ENCODE peak calls at places on chromosomes 16 and 17, in seven cellular contexts. One of them, this sample, is unnamed.

GRCh38 chr16:2005646-2006045 is 4.0 kb downstream of the ZNF598 start:
- DNase-seq in astrocyte: no peak
- DNase-seq in Peyer's patch: no peak
- DNase-seq in transverse colon: no peak
- DNase-seq in upper lobe of right lung: peak; percentile 74
- DNase-seq in SK-N-SH: no peak
- DNase-seq in body of pancreas: peak; percentile 67
- DNase-seq in this sample: no peak

GRCh38 chr16:2296662-2297505 is 29.0 kb upstream of the RNPS1 start:
- DNase-seq in astrocyte: no peak
- DNase-seq in Peyer's patch: no peak
- DNase-seq in transverse colon: no peak
- DNase-seq in upper lobe of right lung: peak; percentile 68
- DNase-seq in SK-N-SH: peak; percentile 82
- DNase-seq in body of pancreas: peak; percentile 68
- DNase-seq in this sample: no peak

GRCh38 chr17:17681744-17682292 is 560 bp downstream of the RAI1 start:
- DNase-seq in astrocyte: no peak
- DNase-seq in Peyer's patch: peak; percentile 54
- DNase-seq in transverse colon: peak; percentile 40
- DNase-seq in upper lobe of right lung: peak; percentile 79
- DNase-seq in SK-N-SH: peak; percentile 75
- DNase-seq in body of pancreas: peak; percentile 40
- DNase-seq in this sample: no peak

GRCh38 chr17:61338000-61338864 is 61.4 kb upstream of the TBX2 start:
- DNase-seq in astrocyte: peak; percentile 84
- DNase-seq in Peyer's patch: no peak
- DNase-seq in transverse colon: no peak
- DNase-seq in upper lobe of right lung: no peak
- DNase-seq in SK-N-SH: no peak
- DNase-seq in body of pancreas: no peak
- DNase-seq in this sample: no peak

GRCh38 chr17:81994593-81995462 is 17.4 kb downstream of the ASPSCR1 start:
- DNase-seq in astrocyte: no peak
- DNase-seq in Peyer's patch: no peak
- DNase-seq in transverse colon: no peak
- DNase-seq in upper lobe of right lung: no peak
- DNase-seq in SK-N-SH: no peak
- DNase-seq in body of pancreas: no peak
- DNase-seq in this sample: no peak

GRCh38 chr17:16419074-16419928 is 3.9 kb downstream of the TRPV2 start:
- DNase-seq in astrocyte: peak; percentile 91
- DNase-seq in Peyer's patch: no peak
- DNase-seq in transverse colon: no peak
- DNase-seq in upper lobe of right lung: no peak
- DNase-seq in SK-N-SH: peak; percentile 78
- DNase-seq in body of pancreas: no peak
- DNase-seq in this sample: no peak

GRCh38 chr17:75602644-75603043 is 15.0 kb downstream of the MYO15B start:
- DNase-seq in astrocyte: no peak
- DNase-seq in Peyer's patch: no peak
- DNase-seq in transverse colon: no peak
- DNase-seq in upper lobe of right lung: no peak
- DNase-seq in SK-N-SH: no peak
- DNase-seq in body of pancreas: no peak
- DNase-seq in this sample: no peak

GRCh38 chr17:15436399-15437369 is 30.7 kb downstream of the CDRT4 start:
- DNase-seq in astrocyte: no peak
- DNase-seq in Peyer's patch: peak; percentile 26
- DNase-seq in transverse colon: peak; percentile 63
- DNase-seq in upper lobe of right lung: no peak
- DNase-seq in SK-N-SH: no peak
- DNase-seq in body of pancreas: peak; percentile 29
- DNase-seq in this sample: peak; percentile 17

GRCh38 chr16:46882304-46882939 is 1.7 kb upstream of the GPT2 start:
- DNase-seq in astrocyte: no peak
- DNase-seq in Peyer's patch: no peak
- DNase-seq in transverse colon: no peak
- DNase-seq in upper lobe of right lung: no peak
- DNase-seq in SK-N-SH: no peak
- DNase-seq in body of pancreas: no peak
- DNase-seq in this sample: no peak

GRCh38 chr16:3127745-3128144 is 7.1 kb upstream of the ZNF213 start:
- DNase-seq in astrocyte: no peak
- DNase-seq in Peyer's patch: no peak
- DNase-seq in transverse colon: no peak
- DNase-seq in upper lobe of right lung: no peak
- DNase-seq in SK-N-SH: no peak
- DNase-seq in body of pancreas: no peak
- DNase-seq in this sample: peak; percentile 73

GRCh38 chr17:73208139-73208827 is 15.4 kb downstream of the COG1 start:
- DNase-seq in astrocyte: no peak
- DNase-seq in Peyer's patch: no peak
- DNase-seq in transverse colon: no peak
- DNase-seq in upper lobe of right lung: no peak
- DNase-seq in SK-N-SH: no peak
- DNase-seq in body of pancreas: no peak
- DNase-seq in this sample: no peak

GRCh38 chr17:37358098-37358829 is 17.5 kb upstream of the C17orf78 start:
- DNase-seq in astrocyte: peak; percentile 60
- DNase-seq in Peyer's patch: peak; percentile 56
- DNase-seq in transverse colon: peak; percentile 57
- DNase-seq in upper lobe of right lung: peak; percentile 78
- DNase-seq in SK-N-SH: peak; percentile 84
- DNase-seq in body of pancreas: peak; percentile 69
- DNase-seq in this sample: peak; percentile 33

GRCh38 chr17:30477758-30478115 is 529 bp downstream of the GOSR1 start:
- DNase-seq in astrocyte: peak; percentile 18
- DNase-seq in Peyer's patch: no peak
- DNase-seq in transverse colon: no peak
- DNase-seq in upper lobe of right lung: no peak
- DNase-seq in SK-N-SH: no peak
- DNase-seq in body of pancreas: no peak
- DNase-seq in this sample: no peak

GRCh38 chr16:57061084-57061905 is 31.1 kb upstream of the CPNE2 start:
- DNase-seq in astrocyte: peak; percentile 25
- DNase-seq in Peyer's patch: no peak
- DNase-seq in transverse colon: peak; percentile 35
- DNase-seq in upper lobe of right lung: peak; percentile 89
- DNase-seq in SK-N-SH: peak; percentile 75
- DNase-seq in body of pancreas: peak; percentile 52
- DNase-seq in this sample: peak; percentile 62

GRCh38 chr16:4103741-4104140 is 12.5 kb downstream of the ADCY9 start:
- DNase-seq in astrocyte: peak; percentile 38
- DNase-seq in Peyer's patch: no peak
- DNase-seq in transverse colon: no peak
- DNase-seq in upper lobe of right lung: no peak
- DNase-seq in SK-N-SH: no peak
- DNase-seq in body of pancreas: no peak
- DNase-seq in this sample: no peak

GRCh38 chr17:50173335-50173941 is 7.6 kb downstream of the SGCA start:
- DNase-seq in astrocyte: peak; percentile 91
- DNase-seq in Peyer's patch: no peak
- DNase-seq in transverse colon: no peak
- DNase-seq in upper lobe of right lung: no peak
- DNase-seq in SK-N-SH: peak; percentile 72
- DNase-seq in body of pancreas: no peak
- DNase-seq in this sample: peak; percentile 32

GRCh38 chr17:4588391-4588790 is 4.1 kb downstream of the SMTNL2 start:
- DNase-seq in astrocyte: no peak
- DNase-seq in Peyer's patch: no peak
- DNase-seq in transverse colon: no peak
- DNase-seq in upper lobe of right lung: peak; percentile 59
- DNase-seq in SK-N-SH: no peak
- DNase-seq in body of pancreas: no peak
- DNase-seq in this sample: no peak

GRCh38 chr17:31854672-31855071 is 4.4 kb downstream of the COPRS start:
- DNase-seq in astrocyte: no peak
- DNase-seq in Peyer's patch: no peak
- DNase-seq in transverse colon: no peak
- DNase-seq in upper lobe of right lung: no peak
- DNase-seq in SK-N-SH: no peak
- DNase-seq in body of pancreas: no peak
- DNase-seq in this sample: no peak

GRCh38 chr17:19328441-19329061 is 34.0 kb downstream of the B9D1 start:
- DNase-seq in astrocyte: no peak
- DNase-seq in Peyer's patch: no peak
- DNase-seq in transverse colon: no peak
- DNase-seq in upper lobe of right lung: peak; percentile 57
- DNase-seq in SK-N-SH: no peak
- DNase-seq in body of pancreas: no peak
- DNase-seq in this sample: no peak

GRCh38 chr16:4946917-4947316 is 10.0 kb upstream of the PPL start:
- DNase-seq in astrocyte: no peak
- DNase-seq in Peyer's patch: no peak
- DNase-seq in transverse colon: no peak
- DNase-seq in upper lobe of right lung: no peak
- DNase-seq in SK-N-SH: no peak
- DNase-seq in body of pancreas: no peak
- DNase-seq in this sample: no peak

GRCh38 chr17:78781339-78782304 is at the start of gene CYTH1:
- DNase-seq in astrocyte: no peak
- DNase-seq in Peyer's patch: peak; percentile 55
- DNase-seq in transverse colon: peak; percentile 59
- DNase-seq in upper lobe of right lung: peak; percentile 86
- DNase-seq in SK-N-SH: peak; percentile 75
- DNase-seq in body of pancreas: peak; percentile 64
- DNase-seq in this sample: no peak

GRCh38 chr16:85514601-85515318 is 98.4 kb upstream of the GSE1 start:
- DNase-seq in astrocyte: peak; percentile 85
- DNase-seq in Peyer's patch: no peak
- DNase-seq in transverse colon: peak; percentile 56
- DNase-seq in upper lobe of right lung: peak; percentile 87
- DNase-seq in SK-N-SH: peak; percentile 84
- DNase-seq in body of pancreas: peak; percentile 83
- DNase-seq in this sample: peak; percentile 92

GRCh38 chr16:16150117-16150877 is 73.0 kb downstream of the ABCC6 start:
- DNase-seq in astrocyte: peak; percentile 52
- DNase-seq in Peyer's patch: no peak
- DNase-seq in transverse colon: peak; percentile 48
- DNase-seq in upper lobe of right lung: no peak
- DNase-seq in SK-N-SH: peak; percentile 84
- DNase-seq in body of pancreas: peak; percentile 85
- DNase-seq in this sample: no peak
- H3K4me1 ChIP-seq in astrocyte: peaks cover 11% of the 10 kb centered on the region
- H3K4me1 ChIP-seq in Peyer's patch: no peaks in the 10 kb centered on the region
- H3K4me1 ChIP-seq in transverse colon: peaks cover 4% of the 10 kb centered on the region
- H3K4me1 ChIP-seq in upper lobe of right lung: peaks cover 8% of the 10 kb centered on the region
- H3K4me1 ChIP-seq in SK-N-SH: peaks cover 39% of the 10 kb centered on the region
- H3K4me1 ChIP-seq in body of pancreas: peaks cover 42% of the 10 kb centered on the region
- H3K4me1 ChIP-seq in this sample: no peaks in the 10 kb centered on the region

GRCh38 chr17:69578385-69578936 is 164.0 kb downstream of the MAP2K6 start:
- DNase-seq in astrocyte: no peak
- DNase-seq in Peyer's patch: no peak
- DNase-seq in transverse colon: no peak
- DNase-seq in upper lobe of right lung: no peak
- DNase-seq in SK-N-SH: no peak
- DNase-seq in body of pancreas: no peak
- DNase-seq in this sample: no peak
- H3K27ac ChIP-seq in astrocyte: no peak overlapping the region
- H3K27ac ChIP-seq in Peyer's patch: no peak overlapping the region
- H3K27ac ChIP-seq in transverse colon: no peak overlapping the region
- H3K27ac ChIP-seq in upper lobe of right lung: no peak overlapping the region
- H3K27ac ChIP-seq in SK-N-SH: no peak overlapping the region
- H3K27ac ChIP-seq in body of pancreas: no peak overlapping the region
- H3K27ac ChIP-seq in this sample: no peak overlapping the region

DNA sequence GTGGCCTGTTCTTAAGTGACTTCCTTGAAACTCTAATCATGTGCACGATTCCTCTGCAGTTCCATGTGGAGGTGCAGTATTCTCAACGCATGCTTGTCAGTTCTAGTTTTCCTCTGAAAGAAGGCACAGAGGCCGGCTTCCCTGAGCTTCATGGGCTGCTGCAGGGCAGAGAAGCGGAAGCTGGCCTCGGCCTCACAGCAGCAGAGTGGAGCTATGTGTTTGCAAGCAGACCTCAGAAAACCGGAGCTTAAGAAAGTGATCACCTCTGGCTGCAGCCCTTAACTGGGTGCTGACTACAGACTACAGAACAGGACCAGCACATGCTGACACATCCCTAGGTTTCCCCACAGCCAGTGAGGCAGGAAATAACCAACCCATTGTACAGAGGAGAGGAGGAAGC is 500.7 kb downstream of the GRIN2A start:
- DNase-seq in astrocyte: no peak
- DNase-seq in Peyer's patch: no peak
- DNase-seq in transverse colon: no peak
- DNase-seq in upper lobe of right lung: no peak
- DNase-seq in SK-N-SH: no peak
- DNase-seq in body of pancreas: no peak
- DNase-seq in this sample: no peak
- H3K27me3 ChIP-seq in astrocyte: no peaks in the 10 kb centered on the region
- H3K27me3 ChIP-seq in Peyer's patch: no peaks in the 10 kb centered on the region
- H3K27me3 ChIP-seq in transverse colon: no peaks in the 10 kb centered on the region
- H3K27me3 ChIP-seq in upper lobe of right lung: no peaks in the 10 kb centered on the region
- H3K27me3 ChIP-seq in SK-N-SH: no peaks in the 10 kb centered on the region
- H3K27me3 ChIP-seq in body of pancreas: no peaks in the 10 kb centered on the region
- H3K27me3 ChIP-seq in this sample: no peaks in the 10 kb centered on the region

DNA sequence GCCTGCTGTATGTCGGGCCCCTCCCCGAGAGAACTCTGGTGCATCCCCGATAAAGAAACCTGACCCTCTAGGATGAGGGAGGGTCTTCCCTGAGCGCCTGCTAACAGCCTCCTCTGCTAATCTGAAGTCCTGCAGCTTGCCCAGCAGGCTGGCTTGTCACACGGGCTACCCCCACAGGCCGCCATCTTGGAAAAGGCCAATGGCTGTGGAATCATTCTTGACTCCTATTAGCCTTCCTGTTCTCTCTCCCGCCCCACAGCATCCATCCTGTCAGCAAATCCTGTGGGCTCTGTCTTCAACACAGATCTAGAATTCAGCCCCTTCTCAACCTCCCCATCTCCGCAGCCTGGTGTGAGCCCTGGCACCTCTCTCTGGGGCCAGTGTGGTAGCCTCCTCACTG is 12.0 kb downstream of the IL4R start:
- DNase-seq in astrocyte: no peak
- DNase-seq in Peyer's patch: no peak
- DNase-seq in transverse colon: no peak
- DNase-seq in upper lobe of right lung: no peak
- DNase-seq in SK-N-SH: no peak
- DNase-seq in body of pancreas: no peak
- DNase-seq in this sample: no peak
- H3K4me1 ChIP-seq in astrocyte: peaks cover 19% of the 10 kb centered on the region
- H3K4me1 ChIP-seq in Peyer's patch: peaks cover 7% of the 10 kb centered on the region
- H3K4me1 ChIP-seq in transverse colon: peaks cover 99% of the 10 kb centered on the region
- H3K4me1 ChIP-seq in upper lobe of right lung: peaks cover 92% of the 10 kb centered on the region
- H3K4me1 ChIP-seq in SK-N-SH: no peaks in the 10 kb centered on the region
- H3K4me1 ChIP-seq in body of pancreas: peaks cover 65% of the 10 kb centered on the region
- H3K4me1 ChIP-seq in this sample: peaks cover 39% of the 10 kb centered on the region